ENCODE peak calls at places on chromosomes 3 and 15, in eight cellular contexts. R, I, P, U, W, D, V and Y are unnamed samples.

GRCh38 chr3:10284496-10284895 is 8.3 kb downstream of the GHRL start:
- DNase-seq in R (no peak), I (no peak), P (no peak), U (no peak), W (no peak), D (no peak), V (no peak), Y (no peak)

GRCh38 chr3:153029350-153029749 is 132.7 kb upstream of the RAP2B start:
- DNase-seq in R (no peak), I (no peak), P (no peak), U (no peak), W (no peak), D (no peak), V (no peak), Y (no peak)

GRCh38 chr3:126083511-126083912 is 412 bp downstream of the SLC41A3 start:
- DNase-seq in R (no peak), I (peak), P (peak), U (no peak), W (peak), D (peak), V (peak), Y (no peak)

GRCh38 chr3:151296226-151296625 is 17.9 kb upstream of the P2RY14 start:
- DNase-seq in R (no peak), I (no peak), P (no peak), U (no peak), W (no peak), D (no peak), V (no peak), Y (no peak)

GRCh38 chr3:139299261-139300132 is 44.3 kb upstream of the MRPS22 start:
- DNase-seq in R (no peak), I (peak), P (no peak), U (no peak), W (peak), D (no peak), V (no peak), Y (no peak)

GRCh38 chr3:51706788-51707731 is at the start of gene GRM2:
- DNase-seq in R (peak), I (peak), P (peak), U (peak), W (peak), D (peak), V (peak), Y (peak)

GRCh38 chr15:72967397-72967796 is 84.9 kb upstream of the NEO1 start:
- DNase-seq in R (no peak), I (no peak), P (no peak), U (no peak), W (no peak), D (no peak), V (no peak), Y (no peak)

GRCh38 chr3:21330293-21330692 is 420.7 kb downstream of the ZNF385D start:
- DNase-seq in R (no peak), I (no peak), P (no peak), U (no peak), W (no peak), D (no peak), V (no peak), Y (no peak)

GRCh38 chr3:134302674-134303073 is 52.0 kb upstream of the RYK start:
- DNase-seq in R (no peak), I (peak), P (no peak), U (no peak), W (no peak), D (no peak), V (peak), Y (no peak)

GRCh38 chr15:31367730-31368344 is 41.2 kb downstream of the KLF13 start:
- DNase-seq in R (no peak), I (no peak), P (no peak), U (no peak), W (no peak), D (no peak), V (no peak), Y (no peak)

GRCh38 chr15:58742424-58743160 is 6.9 kb downstream of the ADAM10 start:
- DNase-seq in R (no peak), I (no peak), P (no peak), U (no peak), W (no peak), D (no peak), V (peak), Y (no peak)

GRCh38 chr3:171323934-171324535 is 136.2 kb downstream of the TNIK start:
- DNase-seq in R (no peak), I (no peak), P (no peak), U (no peak), W (no peak), D (no peak), V (no peak), Y (no peak)

GRCh38 chr3:105842943-105843342 is 25.9 kb downstream of the CBLB start:
- DNase-seq in R (no peak), I (no peak), P (no peak), U (no peak), W (no peak), D (no peak), V (no peak), Y (no peak)

GRCh38 chr3:147191795-147192385 is 214.5 kb downstream of the ZIC4 start:
- DNase-seq in R (no peak), I (no peak), P (peak), U (peak), W (peak), D (peak), V (no peak), Y (no peak)

GRCh38 chr15:41207687-41208448 is 22.7 kb downstream of the EXD1 start:
- DNase-seq in R (no peak), I (no peak), P (no peak), U (no peak), W (no peak), D (no peak), V (no peak), Y (no peak)

GRCh38 chr15:36251450-36251849 is 328.0 kb upstream of the CDIN1 start:
- DNase-seq in R (no peak), I (no peak), P (no peak), U (no peak), W (no peak), D (no peak), V (no peak), Y (no peak)

GRCh38 chr15:31550211-31550848 is 223.7 kb downstream of the KLF13 start:
- DNase-seq in R (no peak), I (no peak), P (no peak), U (no peak), W (no peak), D (no peak), V (no peak), Y (no peak)

GRCh38 chr3:152428577-152428976 is 159.8 kb downstream of the MBNL1 start:
- DNase-seq in R (no peak), I (no peak), P (no peak), U (no peak), W (no peak), D (no peak), V (no peak), Y (no peak)

GRCh38 chr3:77414881-77415280 is 375.0 kb downstream of the ROBO2 start:
- DNase-seq in R (no peak), I (no peak), P (no peak), U (peak), W (no peak), D (no peak), V (no peak), Y (no peak)

GRCh38 chr15:98442379-98442833 is 205.9 kb upstream of the IGF1R start:
- DNase-seq in R (no peak), I (peak), P (peak), U (peak), W (peak), D (peak), V (peak), Y (no peak)

GRCh38 chr15:81297147-81297572 is 26.8 kb downstream of the STARD5 start:
- DNase-seq in R (no peak), I (no peak), P (no peak), U (no peak), W (no peak), D (no peak), V (no peak), Y (no peak)

GRCh38 chr15:92898988-92899909 is 875 bp upstream of the CHD2 start:
- DNase-seq in R (no peak), I (no peak), P (no peak), U (no peak), W (no peak), D (no peak), V (no peak), Y (no peak)

GRCh38 chr15:80549191-80549590 is 145.0 kb downstream of the ARNT2 start:
- DNase-seq in R (no peak), I (no peak), P (no peak), U (no peak), W (no peak), D (no peak), V (no peak), Y (no peak)

GRCh38 chr15:56047354-56047753 is 53.9 kb upstream of the NEDD4 start:
- DNase-seq in R (no peak), I (no peak), P (no peak), U (no peak), W (no peak), D (no peak), V (no peak), Y (no peak)

GRCh38 chr3:132787616-132788015 is 65.4 kb upstream of the NPHP3 start:
- DNase-seq in R (no peak), I (no peak), P (no peak), U (no peak), W (no peak), D (no peak), V (no peak), Y (no peak)

GRCh38 chr3:105686324-105686897 is 182.4 kb downstream of the CBLB start:
- DNase-seq in R (no peak), I (no peak), P (no peak), U (no peak), W (no peak), D (no peak), V (no peak), Y (no peak)

GRCh38 chr3:183584246-183584913 is 28.9 kb upstream of the KLHL6 start:
- DNase-seq in R (peak), I (no peak), P (peak), U (peak), W (no peak), D (no peak), V (no peak), Y (no peak)

GRCh38 chr15:28948036-28948435 is 62.3 kb downstream of the APBA2 start:
- DNase-seq in R (peak), I (no peak), P (no peak), U (no peak), W (no peak), D (no peak), V (no peak), Y (no peak)

GRCh38 chr3:13574798-13575451 is 26.0 kb downstream of the FBLN2 start:
- DNase-seq in R (no peak), I (no peak), P (no peak), U (no peak), W (no peak), D (no peak), V (no peak), Y (no peak)

GRCh38 chr15:54374184-54374947 is 396.1 kb downstream of the UNC13C start:
- DNase-seq in R (peak), I (no peak), P (no peak), U (no peak), W (peak), D (no peak), V (no peak), Y (no peak)

GRCh38 chr3:112378989-112379692 is 46.2 kb downstream of the CD200 start:
- DNase-seq in R (no peak), I (no peak), P (no peak), U (no peak), W (no peak), D (no peak), V (peak), Y (no peak)

GRCh38 chr15:74786659-74787165 is 4.8 kb downstream of the CSK start:
- DNase-seq in R (peak), I (no peak), P (no peak), U (no peak), W (no peak), D (no peak), V (peak), Y (no peak)

GRCh38 chr3:139745831-139746230 is 68.1 kb upstream of the NMNAT3 start:
- DNase-seq in R (no peak), I (no peak), P (no peak), U (no peak), W (no peak), D (no peak), V (no peak), Y (no peak)

GRCh38 chr3:150370129-150370602 is 37.9 kb upstream of the TSC22D2 start:
- DNase-seq in R (peak), I (no peak), P (no peak), U (peak), W (peak), D (no peak), V (peak), Y (no peak)

GRCh38 chr3:8900065-8900464 is 63.2 kb downstream of the RAD18 start:
- DNase-seq in R (no peak), I (no peak), P (no peak), U (no peak), W (no peak), D (no peak), V (no peak), Y (no peak)

GRCh38 chr3:8458711-8459110 is 42.9 kb upstream of the LMCD1 start:
- DNase-seq in R (no peak), I (no peak), P (no peak), U (peak), W (no peak), D (no peak), V (no peak), Y (no peak)

GRCh38 chr15:59199775-59200465 is 6.7 kb upstream of the LDHAL6B start:
- DNase-seq in R (no peak), I (no peak), P (no peak), U (no peak), W (no peak), D (no peak), V (no peak), Y (no peak)

GRCh38 chr15:73228128-73228646 is 140.6 kb downstream of the HCN4 start:
- DNase-seq in R (no peak), I (no peak), P (no peak), U (no peak), W (no peak), D (no peak), V (no peak), Y (no peak)

GRCh38 chr15:96595951-96596350 is 265.5 kb downstream of the NR2F2 start:
- DNase-seq in R (no peak), I (no peak), P (no peak), U (no peak), W (no peak), D (no peak), V (no peak), Y (no peak)

GRCh38 chr3:42442640-42443039 is 32.2 kb upstream of the LYZL4 start:
- DNase-seq in R (no peak), I (no peak), P (no peak), U (no peak), W (peak), D (no peak), V (peak), Y (no peak)
- TF ChIP-seq CTCF in R (no peak), I (no peak), P (peak), U (no peak), W (peak), D (no peak), V (peak), Y (no peak)

GRCh38 chr3:187713504-187713903 is 11.1 kb upstream of the RTP2 start:
- DNase-seq in R (no peak), I (no peak), P (no peak), U (no peak), W (no peak), D (no peak), V (no peak), Y (no peak)

GRCh38 chr3:187706966-187707365 is 4.6 kb upstream of the RTP2 start:
- DNase-seq in R (no peak), I (no peak), P (no peak), U (no peak), W (no peak), D (no peak), V (peak), Y (no peak)

GRCh38 chr3:187705164-187705563 is 2.8 kb upstream of the RTP2 start:
- DNase-seq in R (no peak), I (no peak), P (no peak), U (no peak), W (no peak), D (no peak), V (no peak), Y (no peak)

GRCh38 chr3:187708696-187709095 is 6.3 kb upstream of the RTP2 start:
- DNase-seq in R (no peak), I (no peak), P (no peak), U (no peak), W (no peak), D (no peak), V (no peak), Y (no peak)

GRCh38 chr3:187709155-187709554 is 6.8 kb upstream of the RTP2 start:
- DNase-seq in R (no peak), I (no peak), P (peak), U (no peak), W (peak), D (no peak), V (no peak), Y (no peak)
- TF ChIP-seq CTCF in R (no peak), I (no peak), P (no peak), U (no peak), W (peak), D (peak), V (no peak), Y (no peak)

GRCh38 chr15:70714575-70714974 is 48.8 kb downstream of the UACA start:
- DNase-seq in R (no peak), I (no peak), P (no peak), U (no peak), W (no peak), D (no peak), V (no peak), Y (no peak)
- TF ChIP-seq CTCF in R (no peak), I (no peak), P (no peak), U (no peak), W (no peak), D (no peak), V (no peak), Y (no peak)

DNA sequence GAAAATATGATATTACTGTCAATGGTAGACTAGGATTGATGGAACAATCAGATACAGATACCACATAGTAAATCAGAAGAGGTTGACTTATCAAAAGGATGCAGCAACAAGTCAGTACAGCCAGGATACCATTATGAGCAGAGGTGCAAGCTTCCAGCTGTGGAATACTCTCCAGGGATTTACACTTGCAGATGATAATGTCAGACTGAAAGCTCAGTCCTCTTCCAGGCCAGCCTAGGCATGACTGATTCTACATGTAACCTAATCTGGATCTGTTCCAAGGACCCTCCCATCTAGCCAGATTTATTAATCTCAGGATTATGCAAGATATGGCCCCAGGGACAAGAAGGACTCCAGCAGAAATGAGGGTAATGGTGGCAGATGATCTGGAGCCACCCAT is 8.2 kb downstream of the FILIP1L start:
- DNase-seq in R (no peak), I (no peak), P (no peak), U (no peak), W (no peak), D (no peak), V (no peak), Y (no peak)
- TF ChIP-seq CTCF in R (no peak), I (no peak), P (no peak), U (no peak), W (no peak), D (no peak), V (no peak), Y (no peak)

GRCh38 chr3:35194666-35195065 is 444.7 kb upstream of the ARPP21 start:
- DNase-seq in R (no peak), I (no peak), P (no peak), U (no peak), W (no peak), D (no peak), V (no peak), Y (no peak)
- TF ChIP-seq CTCF in R (no peak), I (no peak), P (no peak), U (no peak), W (no peak), D (no peak), V (no peak), Y (no peak)

DNA sequence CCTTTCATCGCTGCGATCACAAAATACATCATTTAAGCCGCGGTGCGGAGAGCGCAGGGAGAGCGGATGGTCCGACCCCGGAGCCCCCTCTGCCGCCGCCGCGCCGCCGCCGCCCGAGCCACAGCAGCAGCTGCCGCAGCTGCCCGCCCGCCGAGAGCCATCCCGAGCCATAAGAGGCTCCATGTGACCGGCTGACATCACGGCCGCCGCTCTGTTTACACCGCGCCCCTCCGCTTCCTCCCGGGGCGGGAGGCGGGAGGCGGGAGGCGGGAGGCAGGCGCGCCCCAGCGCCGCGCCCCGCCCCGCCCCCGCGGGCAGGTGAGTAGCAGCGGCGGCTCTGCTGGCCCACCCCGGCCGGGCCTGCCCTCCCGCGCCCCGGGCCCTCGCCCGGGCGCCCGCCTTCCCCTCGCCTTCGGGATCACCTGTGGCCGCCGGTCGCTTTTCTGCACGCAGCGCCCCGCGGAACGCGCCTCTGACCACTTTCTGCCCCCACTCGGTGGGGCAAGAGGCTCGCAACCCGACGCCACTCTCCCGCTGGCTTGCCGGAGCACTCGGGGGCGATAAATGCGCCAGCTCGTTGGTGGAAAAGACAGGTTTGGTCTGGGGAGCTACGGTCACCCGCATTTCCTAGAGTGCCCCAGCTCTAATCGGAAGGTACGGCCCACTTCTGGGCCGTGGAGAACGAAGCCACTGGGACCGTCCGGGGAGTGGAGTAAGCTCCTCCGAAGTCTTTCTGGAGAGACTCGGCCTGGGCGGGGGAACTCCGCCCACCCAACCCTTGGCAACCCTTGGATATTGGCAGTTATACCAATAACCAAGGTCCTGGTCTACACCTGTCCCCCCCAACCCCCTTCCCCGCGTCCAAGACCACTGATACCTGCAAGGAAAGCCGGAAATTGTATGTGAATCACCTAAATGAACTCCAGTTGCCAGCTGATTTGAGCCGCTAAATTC is 113.7 kb upstream of the ICE2 start:
- DNase-seq in R (peak), I (peak), P (peak), U (no peak), W (peak), D (peak), V (peak), Y (peak)
- TF ChIP-seq CTCF in R (no peak), I (no peak), P (peak), U (no peak), W (peak), D (peak), V (no peak), Y (no peak)

GRCh38 chr15:78418681-78419080 is 19.3 kb upstream of the IREB2 start:
- DNase-seq in R (no peak), I (no peak), P (no peak), U (no peak), W (no peak), D (no peak), V (no peak), Y (no peak)

GRCh38 chr15:78419331-78419730 is 18.7 kb upstream of the IREB2 start:
- DNase-seq in R (no peak), I (no peak), P (no peak), U (no peak), W (no peak), D (no peak), V (no peak), Y (no peak)

GRCh38 chr15:78414608-78415250 is 23.3 kb upstream of the IREB2 start:
- DNase-seq in R (peak), I (no peak), P (no peak), U (no peak), W (no peak), D (no peak), V (no peak), Y (no peak)

GRCh38 chr15:78418239-78418638 is 19.8 kb upstream of the IREB2 start:
- DNase-seq in R (no peak), I (no peak), P (no peak), U (no peak), W (no peak), D (no peak), V (no peak), Y (no peak)

DNA sequence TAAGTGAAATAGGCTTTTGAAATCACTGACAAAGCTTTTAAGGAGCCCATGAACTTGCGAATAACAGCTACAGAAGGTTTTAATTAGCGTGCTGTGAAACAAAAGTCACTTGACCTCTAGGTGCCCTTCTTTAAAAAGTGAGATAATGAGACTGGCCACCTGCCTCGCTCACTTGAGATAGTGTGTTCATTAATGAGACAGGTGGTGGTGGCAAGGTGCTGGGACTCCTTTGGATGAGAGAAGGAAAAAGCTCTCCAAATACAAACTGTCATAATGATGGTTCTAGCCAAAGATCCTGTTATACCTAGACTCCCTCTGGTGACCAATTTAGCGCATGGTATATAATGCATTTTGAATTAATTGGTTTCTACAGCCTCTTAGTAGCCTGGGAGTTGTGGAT is 22.7 kb upstream of the IREB2 start:
- DNase-seq in R (peak), I (no peak), P (no peak), U (no peak), W (no peak), D (no peak), V (no peak), Y (no peak)
- TF ChIP-seq CTCF in R (peak), I (no peak), P (no peak), U (peak), W (peak), D (peak), V (no peak), Y (no peak)